ENCODE peak calls at places on chromosomes 12 and 14, in seven cellular contexts. One of them, this sample, is unnamed.

GRCh38 chr14:31834616-31835015 is 242.5 kb upstream of the ARHGAP5 start:
- DNase-seq in progenitor cell of endocrine pancreas: no peak
- DNase-seq in nucleus accumbens: no peak
- DNase-seq in HFFc6: peak; percentile 6
- DNase-seq in fibroblast of lung: peak; percentile 47
- DNase-seq in EL: peak; percentile 23
- DNase-seq in fibroblast of pulmonary artery: peak; percentile 67
- DNase-seq in this sample: no peak

GRCh38 chr12:28088566-28089277 is 101.5 kb upstream of the CCDC91 start:
- DNase-seq in progenitor cell of endocrine pancreas: no peak
- DNase-seq in nucleus accumbens: no peak
- DNase-seq in HFFc6: peak; percentile 9
- DNase-seq in fibroblast of lung: no peak
- DNase-seq in EL: no peak
- DNase-seq in fibroblast of pulmonary artery: peak; percentile 21
- DNase-seq in this sample: no peak

GRCh38 chr12:22230280-22230794 is 104.2 kb downstream of the ST8SIA1 start:
- DNase-seq in progenitor cell of endocrine pancreas: no peak
- DNase-seq in nucleus accumbens: no peak
- DNase-seq in HFFc6: no peak
- DNase-seq in fibroblast of lung: peak; percentile 56
- DNase-seq in EL: no peak
- DNase-seq in fibroblast of pulmonary artery: no peak
- DNase-seq in this sample: peak; percentile 7

GRCh38 chr14:34465069-34465859 is 3.2 kb upstream of the SPTSSA start:
- DNase-seq in progenitor cell of endocrine pancreas: no peak
- DNase-seq in nucleus accumbens: no peak
- DNase-seq in HFFc6: no peak
- DNase-seq in fibroblast of lung: peak; percentile 46
- DNase-seq in EL: peak; percentile 28
- DNase-seq in fibroblast of pulmonary artery: peak; percentile 79
- DNase-seq in this sample: peak; percentile 14

GRCh38 chr12:94261119-94261518 is 112.7 kb downstream of the PLXNC1 start:
- DNase-seq in progenitor cell of endocrine pancreas: no peak
- DNase-seq in nucleus accumbens: no peak
- DNase-seq in HFFc6: no peak
- DNase-seq in fibroblast of lung: no peak
- DNase-seq in EL: no peak
- DNase-seq in fibroblast of pulmonary artery: no peak
- DNase-seq in this sample: no peak

GRCh38 chr12:85755760-85756159 is 80.4 kb downstream of the RASSF9 start:
- DNase-seq in progenitor cell of endocrine pancreas: no peak
- DNase-seq in nucleus accumbens: no peak
- DNase-seq in HFFc6: no peak
- DNase-seq in fibroblast of lung: no peak
- DNase-seq in EL: peak; percentile 1
- DNase-seq in fibroblast of pulmonary artery: peak; percentile 8
- DNase-seq in this sample: no peak

GRCh38 chr14:33693237-33693636 is 257.6 kb downstream of the EGLN3 start:
- DNase-seq in progenitor cell of endocrine pancreas: no peak
- DNase-seq in nucleus accumbens: no peak
- DNase-seq in HFFc6: peak; percentile 57
- DNase-seq in fibroblast of lung: peak; percentile 44
- DNase-seq in EL: peak; percentile 82
- DNase-seq in fibroblast of pulmonary artery: no peak
- DNase-seq in this sample: no peak

GRCh38 chr14:101184562-101184961 is 281.0 kb upstream of the RTL1 start:
- DNase-seq in progenitor cell of endocrine pancreas: no peak
- DNase-seq in nucleus accumbens: no peak
- DNase-seq in HFFc6: no peak
- DNase-seq in fibroblast of lung: no peak
- DNase-seq in EL: no peak
- DNase-seq in fibroblast of pulmonary artery: no peak
- DNase-seq in this sample: no peak

GRCh38 chr12:38508246-38508645 is 191.7 kb downstream of the ALG10B start:
- DNase-seq in progenitor cell of endocrine pancreas: no peak
- DNase-seq in nucleus accumbens: no peak
- DNase-seq in HFFc6: no peak
- DNase-seq in fibroblast of lung: no peak
- DNase-seq in EL: no peak
- DNase-seq in fibroblast of pulmonary artery: no peak
- DNase-seq in this sample: peak; percentile 4

GRCh38 chr12:130680451-130680990 is 35.6 kb downstream of the RIMBP2 start:
- DNase-seq in progenitor cell of endocrine pancreas: no peak
- DNase-seq in nucleus accumbens: no peak
- DNase-seq in HFFc6: no peak
- DNase-seq in fibroblast of lung: no peak
- DNase-seq in EL: no peak
- DNase-seq in fibroblast of pulmonary artery: no peak
- DNase-seq in this sample: no peak

GRCh38 chr14:105926415-105927093 is 400.2 kb downstream of the TMEM121 start:
- DNase-seq in progenitor cell of endocrine pancreas: no peak
- DNase-seq in nucleus accumbens: no peak
- DNase-seq in HFFc6: no peak
- DNase-seq in fibroblast of lung: no peak
- DNase-seq in EL: no peak
- DNase-seq in fibroblast of pulmonary artery: no peak
- DNase-seq in this sample: no peak

GRCh38 chr14:77099425-77100167 is 1.5 kb downstream of the CIPC start:
- DNase-seq in progenitor cell of endocrine pancreas: no peak
- DNase-seq in nucleus accumbens: no peak
- DNase-seq in HFFc6: peak; percentile 77
- DNase-seq in fibroblast of lung: peak; percentile 87
- DNase-seq in EL: peak; percentile 74
- DNase-seq in fibroblast of pulmonary artery: peak; percentile 73
- DNase-seq in this sample: peak; percentile 31

GRCh38 chr14:88516742-88517418 is 37.9 kb downstream of the PTPN21 start:
- DNase-seq in progenitor cell of endocrine pancreas: no peak
- DNase-seq in nucleus accumbens: no peak
- DNase-seq in HFFc6: no peak
- DNase-seq in fibroblast of lung: no peak
- DNase-seq in EL: no peak
- DNase-seq in fibroblast of pulmonary artery: no peak
- DNase-seq in this sample: no peak

GRCh38 chr14:37215345-37215744 is 17.6 kb downstream of the MIPOL1 start:
- DNase-seq in progenitor cell of endocrine pancreas: no peak
- DNase-seq in nucleus accumbens: no peak
- DNase-seq in HFFc6: no peak
- DNase-seq in fibroblast of lung: no peak
- DNase-seq in EL: no peak
- DNase-seq in fibroblast of pulmonary artery: no peak
- DNase-seq in this sample: no peak

GRCh38 chr12:84069079-84069661 is 843.4 kb downstream of the SLC6A15 start:
- DNase-seq in progenitor cell of endocrine pancreas: no peak
- DNase-seq in nucleus accumbens: no peak
- DNase-seq in HFFc6: no peak
- DNase-seq in fibroblast of lung: no peak
- DNase-seq in EL: no peak
- DNase-seq in fibroblast of pulmonary artery: no peak
- DNase-seq in this sample: no peak

GRCh38 chr14:74735113-74735512 is 22.2 kb downstream of the FCF1 start:
- DNase-seq in progenitor cell of endocrine pancreas: no peak
- DNase-seq in nucleus accumbens: no peak
- DNase-seq in HFFc6: no peak
- DNase-seq in fibroblast of lung: no peak
- DNase-seq in EL: no peak
- DNase-seq in fibroblast of pulmonary artery: no peak
- DNase-seq in this sample: no peak

GRCh38 chr12:42473130-42473529 is 116.4 kb downstream of the PRICKLE1 start:
- DNase-seq in progenitor cell of endocrine pancreas: no peak
- DNase-seq in nucleus accumbens: no peak
- DNase-seq in HFFc6: peak; percentile 48
- DNase-seq in fibroblast of lung: peak; percentile 65
- DNase-seq in EL: peak; percentile 68
- DNase-seq in fibroblast of pulmonary artery: peak; percentile 45
- DNase-seq in this sample: no peak

GRCh38 chr12:108833757-108834472 is 23.5 kb downstream of the SSH1 start:
- DNase-seq in progenitor cell of endocrine pancreas: no peak
- DNase-seq in nucleus accumbens: peak; percentile 20
- DNase-seq in HFFc6: peak; percentile 55
- DNase-seq in fibroblast of lung: peak; percentile 90
- DNase-seq in EL: peak; percentile 89
- DNase-seq in fibroblast of pulmonary artery: peak; percentile 87
- DNase-seq in this sample: peak; percentile 31

GRCh38 chr12:71475280-71475679 is 35.7 kb downstream of the LGR5 start:
- DNase-seq in progenitor cell of endocrine pancreas: no peak
- DNase-seq in nucleus accumbens: no peak
- DNase-seq in HFFc6: no peak
- DNase-seq in fibroblast of lung: no peak
- DNase-seq in EL: peak; percentile 15
- DNase-seq in fibroblast of pulmonary artery: peak; percentile 45
- DNase-seq in this sample: no peak

GRCh38 chr12:15982071-15982470 is 70.9 kb downstream of the DERA start:
- DNase-seq in progenitor cell of endocrine pancreas: no peak
- DNase-seq in nucleus accumbens: no peak
- DNase-seq in HFFc6: peak; percentile 24
- DNase-seq in fibroblast of lung: no peak
- DNase-seq in EL: peak; percentile 58
- DNase-seq in fibroblast of pulmonary artery: peak; percentile 38
- DNase-seq in this sample: no peak

GRCh38 chr12:52307836-52308806 is 13.1 kb downstream of the KRT83 start:
- DNase-seq in progenitor cell of endocrine pancreas: peak; percentile 39
- DNase-seq in nucleus accumbens: peak; percentile 46
- DNase-seq in HFFc6: no peak
- DNase-seq in fibroblast of lung: peak; percentile 11
- DNase-seq in EL: peak; percentile 53
- DNase-seq in fibroblast of pulmonary artery: peak; percentile 23
- DNase-seq in this sample: no peak

GRCh38 chr12:93146278-93146939 is 217.3 kb upstream of the EEA1 start:
- DNase-seq in progenitor cell of endocrine pancreas: no peak
- DNase-seq in nucleus accumbens: no peak
- DNase-seq in HFFc6: no peak
- DNase-seq in fibroblast of lung: peak; percentile 72
- DNase-seq in EL: peak; percentile 31
- DNase-seq in fibroblast of pulmonary artery: peak; percentile 77
- DNase-seq in this sample: no peak

GRCh38 chr12:56099787-56100186 is 4.6 kb upstream of the PA2G4 start:
- DNase-seq in progenitor cell of endocrine pancreas: no peak
- DNase-seq in nucleus accumbens: no peak
- DNase-seq in HFFc6: no peak
- DNase-seq in fibroblast of lung: no peak
- DNase-seq in EL: no peak
- DNase-seq in fibroblast of pulmonary artery: no peak
- DNase-seq in this sample: no peak

GRCh38 chr14:22266141-22266442 is 322.9 kb downstream of the DAD1 start:
- DNase-seq in progenitor cell of endocrine pancreas: no peak
- DNase-seq in nucleus accumbens: no peak
- DNase-seq in HFFc6: no peak
- DNase-seq in fibroblast of lung: no peak
- DNase-seq in EL: no peak
- DNase-seq in fibroblast of pulmonary artery: no peak
- DNase-seq in this sample: no peak

GRCh38 chr12:6141048-6141447 is 16.6 kb upstream of the VWF start:
- DNase-seq in progenitor cell of endocrine pancreas: no peak
- DNase-seq in nucleus accumbens: no peak
- DNase-seq in HFFc6: no peak
- DNase-seq in fibroblast of lung: peak; percentile 74
- DNase-seq in EL: no peak
- DNase-seq in fibroblast of pulmonary artery: peak; percentile 93
- DNase-seq in this sample: no peak

GRCh38 chr12:6376079-6376941 is 947 bp upstream of the SCNN1A start:
- DNase-seq in progenitor cell of endocrine pancreas: no peak
- DNase-seq in nucleus accumbens: no peak
- DNase-seq in HFFc6: peak; percentile 10
- DNase-seq in fibroblast of lung: peak; percentile 74
- DNase-seq in EL: peak; percentile 53
- DNase-seq in fibroblast of pulmonary artery: peak; percentile 76
- DNase-seq in this sample: peak; percentile 42

GRCh38 chr14:55721353-55721752 is 141.3 kb downstream of the KTN1 start:
- DNase-seq in progenitor cell of endocrine pancreas: no peak
- DNase-seq in nucleus accumbens: no peak
- DNase-seq in HFFc6: peak; percentile 77
- DNase-seq in fibroblast of lung: peak; percentile 90
- DNase-seq in EL: peak; percentile 92
- DNase-seq in fibroblast of pulmonary artery: peak; percentile 96
- DNase-seq in this sample: peak; percentile 87